ENCODE peak calls at places on chromosomes 6 and 20, in seven cellular contexts. P, Q, V, U, J, F and Y are unnamed samples.

GRCh38 chr6:49551126-49551865 is 828 bp downstream of the C6orf141 start:
- DNase-seq in F (peak), V (peak), U (no peak), J (no peak), Q (peak), P (peak), Y (peak)

GRCh38 chr6:2770171-2770570 is 5.0 kb downstream of the WRNIP1 start:
- DNase-seq in P (no peak), F (no peak), Q (no peak), U (no peak), J (no peak), V (peak), Y (no peak)

GRCh38 chr6:52984247-52984646 is 10.8 kb downstream of the GSTA4 start:
- DNase-seq in P (no peak), F (no peak), J (peak), V (no peak), U (no peak), Q (no peak), Y (no peak)

GRCh38 chr6:129773304-129773703 is 63.3 kb upstream of the ARHGAP18 start:
- DNase-seq in F (no peak), V (no peak), U (no peak), Q (no peak), J (no peak), P (no peak), Y (no peak)

GRCh38 chr20:36472656-36473071 is 68.7 kb upstream of the MYL9 start:
- DNase-seq in P (peak), U (no peak), V (no peak), Q (peak), F (peak), J (no peak), Y (no peak)

GRCh38 chr6:138736640-138737039 is 36.9 kb upstream of the CCDC28A start:
- DNase-seq in F (no peak), J (no peak), P (no peak), U (no peak), Q (no peak), V (no peak), Y (no peak)

GRCh38 chr6:83417880-83418663 is 12.8 kb downstream of the ME1 start:
- DNase-seq in V (peak), Q (no peak), P (peak), J (no peak), U (peak), F (peak), Y (no peak)

GRCh38 chr6:118565317-118565960 is 17.3 kb downstream of the PLN start:
- DNase-seq in P (peak), V (peak), F (peak), U (no peak), J (peak), Q (no peak), Y (no peak)

GRCh38 chr6:134249412-134249758 is 68.5 kb downstream of the SGK1 start:
- DNase-seq in Q (no peak), V (peak), P (no peak), U (no peak), J (no peak), F (no peak), Y (no peak)

GRCh38 chr20:62365814-62366369 is 1.2 kb downstream of the LAMA5 start:
- DNase-seq in J (no peak), U (no peak), P (peak), Q (no peak), F (peak), V (peak), Y (no peak)

GRCh38 chr6:2959909-2960719 is 11.3 kb downstream of the SERPINB6 start:
- DNase-seq in U (peak), Q (no peak), J (no peak), F (peak), V (no peak), P (peak), Y (no peak)

GRCh38 chr20:54464003-54464402 is 11.4 kb upstream of the DOK5 start:
- DNase-seq in U (no peak), V (no peak), J (no peak), Q (no peak), F (no peak), P (no peak), Y (no peak)

GRCh38 chr20:31985152-31985551 is 17.2 kb downstream of the XKR7 start:
- DNase-seq in J (no peak), F (no peak), U (no peak), P (no peak), Q (no peak), V (no peak), Y (no peak)

GRCh38 chr6:130872250-130873095 is 45.3 kb downstream of the SMLR1 start:
- DNase-seq in V (peak), J (peak), F (peak), P (peak), Q (peak), U (no peak), Y (peak)

GRCh38 chr6:9554806-9555205 is 860.1 kb downstream of the TFAP2A start:
- DNase-seq in F (no peak), Q (no peak), V (no peak), J (no peak), U (no peak), P (no peak), Y (no peak)

GRCh38 chr6:33112148-33112547 is 36.4 kb downstream of the HLA-DPB1 start:
- DNase-seq in F (peak), V (peak), J (peak), Q (no peak), P (peak), U (no peak), Y (no peak)

GRCh38 chr6:75180864-75181263 is 25.0 kb downstream of the COL12A1 start:
- DNase-seq in U (no peak), F (no peak), Q (no peak), V (no peak), J (no peak), P (no peak), Y (no peak)

GRCh38 chr20:5835234-5835845 is 85.1 kb downstream of the SHLD1 start:
- DNase-seq in P (peak), J (no peak), Q (no peak), U (no peak), V (no peak), F (no peak), Y (no peak)

GRCh38 chr6:152705327-152705726 is 7.6 kb downstream of the MYCT1 start:
- DNase-seq in P (no peak), F (no peak), U (no peak), V (no peak), J (no peak), Q (no peak), Y (no peak)

GRCh38 chr6:150673720-150674361 is 74.2 kb downstream of the PLEKHG1 start:
- DNase-seq in F (no peak), U (no peak), P (no peak), Q (peak), V (no peak), J (no peak), Y (no peak)

GRCh38 chr6:154754152-154754551 is 20.9 kb downstream of the SCAF8 start:
- DNase-seq in Q (no peak), U (no peak), J (no peak), P (no peak), V (no peak), F (no peak), Y (no peak)

GRCh38 chr20:17394411-17394810 is 136.8 kb downstream of the BFSP1 start:
- DNase-seq in Q (no peak), P (no peak), U (no peak), J (no peak), V (no peak), F (no peak), Y (no peak)

GRCh38 chr20:63023836-63024571 is 17.2 kb upstream of the BHLHE23 start:
- DNase-seq in Q (no peak), F (no peak), J (no peak), P (no peak), U (no peak), V (no peak), Y (no peak)

GRCh38 chr6:41097467-41098090 is 24.8 kb downstream of the NFYA start:
- DNase-seq in U (no peak), J (no peak), F (no peak), Q (no peak), P (no peak), V (no peak), Y (no peak)

GRCh38 chr20:35626386-35627001 is 10.9 kb downstream of the SPAG4 start:
- DNase-seq in V (no peak), Q (no peak), U (no peak), F (no peak), P (no peak), J (no peak), Y (no peak)

GRCh38 chr6:25280617-25280990 is 1.4 kb downstream of the CARMIL1 start:
- DNase-seq in V (peak), U (no peak), P (peak), J (no peak), F (peak), Q (peak), Y (no peak)

GRCh38 chr6:128410584-128410983 is 109.8 kb downstream of the PTPRK start:
- DNase-seq in F (peak), U (no peak), P (no peak), V (no peak), Q (peak), J (no peak), Y (no peak)

GRCh38 chr6:1077822-1078221 is 234.1 kb upstream of the FOXQ1 start:
- DNase-seq in Q (no peak), F (no peak), V (no peak), P (no peak), U (no peak), J (no peak), Y (no peak)

GRCh38 chr6:43736211-43736786 is 33.7 kb upstream of the VEGFA start:
- DNase-seq in P (no peak), F (no peak), Q (no peak), V (no peak), J (no peak), U (no peak), Y (no peak)

GRCh38 chr20:20824924-20825584 is 112.6 kb upstream of the RALGAPA2 start:
- DNase-seq in P (peak), V (peak), U (no peak), F (peak), J (peak), Q (peak), Y (peak)

GRCh38 chr6:15378272-15378671 is 132.4 kb downstream of the JARID2 start:
- DNase-seq in J (no peak), P (no peak), V (no peak), U (no peak), Q (no peak), F (no peak), Y (no peak)

GRCh38 chr6:46329568-46329967 is 158.8 kb upstream of the ENPP5 start:
- DNase-seq in P (no peak), F (no peak), J (no peak), V (no peak), U (no peak), Q (no peak), Y (no peak)

GRCh38 chr6:42007753-42008528 is 42.4 kb upstream of the TAF8 start:
- DNase-seq in Q (no peak), J (peak), F (no peak), P (no peak), V (no peak), U (no peak), Y (no peak)

GRCh38 chr6:30263734-30264133 is 50.5 kb upstream of the TRIM26 start:
- DNase-seq in J (no peak), V (no peak), P (no peak), F (peak), Q (no peak), U (no peak), Y (no peak)

GRCh38 chr20:3237958-3238615 is 903 bp downstream of the SLC4A11 start:
- DNase-seq in V (no peak), J (no peak), Q (no peak), F (no peak), U (no peak), P (no peak), Y (peak)

GRCh38 chr6:25042599-25042936 is 106.8 kb upstream of the RIPOR2 start:
- DNase-seq in J (no peak), U (no peak), P (no peak), Q (no peak), V (no peak), F (no peak), Y (no peak)

GRCh38 chr6:89542856-89543254 is 95.7 kb downstream of the LYRM2 start:
- DNase-seq in J (no peak), V (no peak), P (no peak), U (no peak), Q (no peak), F (no peak), Y (no peak)

GRCh38 chr6:137416376-137417109 is 77.7 kb downstream of the OLIG3 start:
- DNase-seq in F (peak), U (peak), P (no peak), J (no peak), Q (no peak), V (peak), Y (no peak)

GRCh38 chr6:137415834-137416190 is 78.4 kb downstream of the OLIG3 start:
- DNase-seq in F (no peak), P (no peak), J (no peak), V (no peak), U (no peak), Q (no peak), Y (no peak)

GRCh38 chr6:137413482-137413881 is 80.7 kb downstream of the OLIG3 start:
- DNase-seq in V (peak), J (no peak), P (no peak), U (no peak), Q (no peak), F (no peak), Y (no peak)

GRCh38 chr6:137414599-137414998 is 79.6 kb downstream of the OLIG3 start:
- DNase-seq in F (no peak), J (no peak), P (no peak), V (peak), U (no peak), Q (no peak), Y (no peak)

DNA sequence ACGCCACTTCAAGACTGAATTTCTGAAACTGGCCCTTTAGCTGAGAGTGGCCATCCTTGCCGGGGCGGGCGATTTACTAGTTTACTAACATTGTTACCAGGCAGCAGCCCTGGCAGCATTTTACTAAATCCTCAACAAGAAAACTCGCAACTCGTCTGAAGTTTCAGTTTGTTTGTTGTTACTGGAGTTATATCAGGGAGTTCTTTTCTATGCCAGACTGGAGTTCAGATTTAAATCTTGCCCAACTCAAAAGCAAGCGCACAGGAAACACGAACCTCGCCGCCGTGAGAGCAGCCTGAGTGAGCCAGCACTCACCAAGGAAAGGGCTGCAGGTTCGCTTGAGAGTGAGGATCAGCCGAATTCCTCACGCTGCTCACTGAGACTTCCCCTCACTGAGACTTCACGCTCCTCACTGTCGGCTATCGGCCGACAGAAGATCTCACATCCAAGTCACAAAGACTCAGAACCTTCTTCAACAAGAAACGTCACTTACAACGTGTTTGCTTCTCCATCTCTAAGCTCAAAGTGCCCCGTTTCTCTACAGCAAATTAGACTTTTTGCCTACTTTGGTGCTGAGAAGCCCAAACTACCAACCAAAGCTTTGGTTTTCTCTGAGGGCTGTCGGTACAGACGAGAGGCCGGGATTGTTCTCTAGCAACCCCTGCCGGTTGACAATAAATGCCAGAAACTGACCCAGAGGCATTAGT is 78.9 kb downstream of the OLIG3 start:
- DNase-seq in U (peak), P (peak), V (peak), J (peak), Q (peak), F (peak), Y (peak)
- TF ChIP-seq CTCF in U (peak), P (no peak), V (peak), J (peak), Q (peak), F (peak), Y (peak)

GRCh38 chr6:113980937-113981554 is 10.1 kb upstream of the HDAC2 start:
- DNase-seq in V (peak), Q (no peak), U (no peak), P (peak), J (no peak), F (peak), Y (peak)
- TF ChIP-seq CTCF in V (peak), Q (peak), U (peak), P (peak), J (peak), F (peak), Y (peak)

DNA sequence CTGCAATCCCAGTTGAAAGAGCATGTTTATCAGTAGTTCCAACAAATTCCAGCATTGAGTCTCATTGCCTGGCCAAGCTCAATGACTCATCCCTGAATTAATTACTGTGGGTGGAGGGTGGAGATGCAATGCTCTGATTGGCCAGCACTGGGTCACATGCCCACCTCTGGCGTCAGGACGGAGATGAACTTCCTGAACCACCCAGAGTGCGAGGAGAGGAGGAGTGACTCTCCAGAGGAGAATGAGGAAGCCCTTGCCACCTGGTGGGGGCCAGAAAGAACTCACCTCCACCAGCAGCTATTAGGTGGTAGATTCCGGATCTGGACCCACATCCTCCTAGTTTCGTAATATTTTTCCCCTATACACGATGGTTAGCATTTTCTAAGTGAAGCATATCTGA is 283.9 kb downstream of the TBC1D7 start:
- DNase-seq in U (no peak), P (peak), J (no peak), F (no peak), Q (no peak), V (no peak), Y (no peak)
- TF ChIP-seq CTCF in U (no peak), P (no peak), J (no peak), F (no peak), Q (no peak), V (no peak), Y (no peak)

GRCh38 chr6:22024973-22025467 is 271.8 kb downstream of the PRL start:
- DNase-seq in Q (no peak), V (no peak), P (no peak), J (no peak), U (no peak), F (no peak), Y (no peak)
- TF ChIP-seq CTCF in Q (no peak), V (no peak), P (no peak), J (no peak), U (no peak), F (no peak), Y (no peak)

GRCh38 chr6:17470953-17471335 is 77.5 kb downstream of the CAP2 start:
- DNase-seq in V (no peak), Q (no peak), J (no peak), P (peak), U (peak), F (peak), Y (no peak)

GRCh38 chr6:17470209-17470952 is 77.0 kb downstream of the CAP2 start:
- DNase-seq in V (no peak), J (no peak), F (no peak), P (no peak), U (no peak), Q (no peak), Y (no peak)

GRCh38 chr6:17466707-17467106 is 73.3 kb downstream of the CAP2 start:
- DNase-seq in V (no peak), U (no peak), F (no peak), Q (no peak), J (no peak), P (peak), Y (no peak)

GRCh38 chr6:17472653-17473183 is 79.3 kb downstream of the CAP2 start:
- DNase-seq in V (peak), P (peak), J (no peak), F (peak), U (no peak), Q (no peak), Y (no peak)

GRCh38 chr6:17469006-17469972 is 75.9 kb downstream of the CAP2 start:
- DNase-seq in F (no peak), J (no peak), P (peak), U (no peak), Q (no peak), V (no peak), Y (no peak)
- TF ChIP-seq CTCF in F (peak), J (no peak), P (no peak), U (peak), Q (no peak), V (peak), Y (peak)

DNA sequence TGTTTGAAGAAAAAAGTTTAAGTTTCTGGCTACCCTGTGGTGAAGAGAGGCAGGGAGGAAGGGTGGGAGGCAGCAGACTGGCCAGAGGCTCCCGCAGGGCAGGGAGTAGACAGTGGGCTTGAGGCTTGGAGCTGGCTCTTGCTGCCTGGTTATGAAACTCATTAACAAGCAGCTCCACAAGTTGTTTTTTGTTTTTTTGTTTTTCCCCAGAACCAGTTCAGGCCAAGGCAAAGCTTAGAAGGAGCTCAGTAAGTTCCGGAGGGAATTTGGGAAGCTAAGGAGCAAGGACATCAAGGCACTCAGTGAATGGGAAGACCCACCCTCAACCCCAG is 4.0 kb downstream of the DLL1 start:
- DNase-seq in V (no peak), P (no peak), J (peak), F (no peak), U (no peak), Q (no peak), Y (no peak)
- TF ChIP-seq CTCF in V (no peak), P (no peak), J (no peak), F (no peak), U (no peak), Q (no peak), Y (no peak)

GRCh38 chr20:45971425-45971674 is 653 bp downstream of the ZNF335 start:
- DNase-seq in Q (no peak), V (no peak), U (no peak), F (no peak), J (no peak), P (no peak), Y (no peak)
- TF ChIP-seq CTCF in Q (no peak), V (no peak), U (no peak), F (no peak), J (no peak), P (no peak), Y (no peak)

GRCh38 chr20:50399917-50400704 is 110.1 kb upstream of the PTPN1 start:
- DNase-seq in J (no peak), F (no peak), U (no peak), Q (no peak), P (peak), V (no peak), Y (no peak)
- TF ChIP-seq CTCF in J (no peak), F (no peak), U (no peak), Q (no peak), P (peak), V (no peak), Y (no peak)